ENCODE peak calls at places on chromosomes 5 and 9, in eight cellular contexts. M is GM23338, I is hepatocyte, S is SK-N-SH, Q is GM23248, N is PC-9, U is HCT116, L is PC-3. H is an unnamed sample.
A peak's percentile ranks its signal among the peaks of the same experiment; 100 is the strongest.

GRCh38 chr9:127684576-127684975 is 22.2 kb upstream of the CFAP157 start:
- DNase-seq in I (no peak), S (no peak), M (no peak), L (peak; percentile 33), N (peak; percentile 67), Q (peak; percentile 85), U (no peak), H (no peak)

GRCh38 chr9:114276908-114277821 is 45.7 kb upstream of the ORM1 start:
- DNase-seq in Q (peak; percentile 98), N (peak; percentile 19), U (no peak), L (peak; percentile 86), S (no peak), I (no peak), M (no peak), H (no peak)

GRCh38 chr9:134630393-134630790 is 11.2 kb upstream of the COL5A1 start:
- DNase-seq in I (no peak), M (no peak), N (no peak), S (no peak), L (no peak), Q (no peak), U (no peak), H (no peak)

GRCh38 chr5:143592648-143593047 is 189.2 kb upstream of the NR3C1 start:
- DNase-seq in L (no peak), I (no peak), S (no peak), M (no peak), U (no peak), N (no peak), Q (peak; percentile 48), H (peak; percentile 93)

GRCh38 chr5:112548246-112548982 is 129.3 kb upstream of the EPB41L4A start:
- DNase-seq in U (no peak), S (no peak), L (peak; percentile 54), M (no peak), N (no peak), I (peak; percentile 82), Q (peak; percentile 79), H (no peak)

GRCh38 chr5:163347671-163348070 is 89.7 kb upstream of the CCNG1 start:
- DNase-seq in I (peak; percentile 78), Q (peak; percentile 64), N (peak; percentile 37), U (peak; percentile 51), L (peak; percentile 82), M (peak; percentile 84), S (peak; percentile 65), H (peak; percentile 70)

GRCh38 chr9:33346564-33346963 is 55.8 kb downstream of the AQP7 start:
- DNase-seq in N (no peak), S (no peak), M (no peak), U (no peak), I (no peak), L (no peak), Q (peak; percentile 48), H (no peak)

GRCh38 chr9:116238225-116238624 is 84.6 kb downstream of the PAPPA start:
- DNase-seq in N (no peak), L (peak; percentile 11), S (no peak), Q (peak; percentile 91), I (no peak), U (no peak), M (no peak), H (no peak)

GRCh38 chr5:36739751-36740221 is 133.4 kb downstream of the SLC1A3 start:
- DNase-seq in L (peak; percentile 89), U (peak; percentile 73), Q (peak; percentile 70), M (peak; percentile 89), N (peak; percentile 85), I (peak; percentile 79), S (peak; percentile 57), H (peak; percentile 68)

GRCh38 chr5:444226-444625 is 1.2 kb downstream of the EXOC3 start:
- DNase-seq in S (no peak), Q (no peak), U (no peak), M (no peak), I (no peak), N (no peak), L (no peak), H (no peak)

GRCh38 chr5:441996-442334 is 1.0 kb upstream of the EXOC3 start:
- DNase-seq in L (no peak), S (no peak), Q (no peak), I (no peak), N (no peak), M (no peak), U (no peak), H (no peak)

GRCh38 chr5:442335-443238 is at the start of gene EXOC3:
- DNase-seq in M (peak; percentile 80), U (peak; percentile 34), I (peak; percentile 91), S (peak; percentile 99), L (peak; percentile 76), Q (peak; percentile 89), N (peak; percentile 92), H (peak; percentile 86)

GRCh38 chr5:445591-445990 is 2.6 kb downstream of the EXOC3 start:
- DNase-seq in S (no peak), I (no peak), M (no peak), Q (no peak), N (no peak), U (no peak), L (no peak), H (no peak)

DNA sequence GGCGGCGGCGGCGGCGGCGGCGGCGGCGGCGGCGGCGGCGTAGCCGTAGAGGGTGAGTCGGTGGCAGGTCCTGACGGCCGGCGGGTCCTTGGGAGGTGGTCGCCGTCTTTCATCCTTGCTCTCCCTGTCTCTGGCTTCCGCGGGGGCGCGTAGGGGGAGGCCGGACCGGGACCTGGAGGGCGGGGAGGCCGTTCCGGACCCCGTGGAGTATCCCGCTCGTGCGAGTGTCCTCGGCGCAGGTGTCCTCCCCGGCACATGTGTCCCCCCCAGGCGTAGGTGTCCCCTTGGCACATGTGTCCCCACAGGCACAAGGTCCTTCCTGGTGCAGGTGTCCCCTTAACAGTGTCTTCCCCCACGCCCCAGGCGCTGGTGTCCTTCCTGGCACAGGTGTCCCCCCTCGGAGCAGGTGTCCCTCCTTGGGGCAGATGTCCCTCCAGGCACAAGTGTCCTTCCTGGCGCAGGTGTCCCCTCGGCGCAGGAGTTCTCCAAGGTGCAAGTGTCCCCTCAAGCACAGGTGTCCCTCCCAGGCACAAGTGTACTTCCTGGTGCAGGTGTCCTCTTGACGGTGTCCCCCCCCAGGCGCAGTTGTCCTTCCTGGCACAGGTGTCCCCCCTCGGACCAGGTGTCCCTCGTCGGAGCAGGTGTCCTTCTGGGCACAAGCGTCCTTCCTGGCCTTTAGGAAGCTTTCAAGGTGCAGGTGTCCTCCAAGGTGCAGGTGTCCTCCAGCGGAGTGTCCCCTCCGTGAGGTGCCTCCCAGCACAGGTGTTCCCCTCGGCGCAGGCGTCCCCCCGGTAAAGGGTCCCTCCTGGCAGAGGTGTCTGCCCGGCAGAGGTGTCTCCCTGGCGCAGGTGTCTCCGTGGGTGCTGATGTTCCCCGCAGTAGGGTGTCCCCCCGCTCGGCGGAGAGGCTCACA is 519 bp downstream of the EXOC3 start:
- DNase-seq in U (no peak), Q (no peak), L (no peak), S (no peak), N (peak; percentile 61), I (no peak), M (no peak), H (peak; percentile 52)
- H2AFZ ChIP-seq in U (no peak overlapping the region), Q (peak overlapping the region; percentile 67), L (peak overlapping the region; percentile 87), S (no peak overlapping the region), N (peak overlapping the region; percentile 100), I (peak overlapping the region; percentile 71), M (no peak overlapping the region), H (no peak overlapping the region)

GRCh38 chr5:6490246-6490645 is 41.6 kb downstream of the UBE2QL1 start:
- DNase-seq in U (no peak), L (no peak), Q (no peak), M (no peak), N (no peak), I (no peak), S (no peak), H (no peak)
- H3K9me2 ChIP-seq in U (no peaks in the 10 kb centered on the region), L (no peaks in the 10 kb centered on the region), Q (no peaks in the 10 kb centered on the region), M (no peaks in the 10 kb centered on the region), N (no peaks in the 10 kb centered on the region), I (no peaks in the 10 kb centered on the region), S (no peaks in the 10 kb centered on the region), H (no peaks in the 10 kb centered on the region)

GRCh38 chr9:73038613-73039012 is 85.8 kb upstream of the ALDH1A1 start:
- DNase-seq in U (no peak), M (peak; percentile 14), L (no peak), S (no peak), N (peak; percentile 57), I (no peak), Q (peak; percentile 44), H (no peak)
- H3K4me3 ChIP-seq in U (no peak overlapping the region), M (no peak overlapping the region), L (no peak overlapping the region), S (no peak overlapping the region), N (no peak overlapping the region), I (no peak overlapping the region), Q (no peak overlapping the region), H (no peak overlapping the region)

DNA sequence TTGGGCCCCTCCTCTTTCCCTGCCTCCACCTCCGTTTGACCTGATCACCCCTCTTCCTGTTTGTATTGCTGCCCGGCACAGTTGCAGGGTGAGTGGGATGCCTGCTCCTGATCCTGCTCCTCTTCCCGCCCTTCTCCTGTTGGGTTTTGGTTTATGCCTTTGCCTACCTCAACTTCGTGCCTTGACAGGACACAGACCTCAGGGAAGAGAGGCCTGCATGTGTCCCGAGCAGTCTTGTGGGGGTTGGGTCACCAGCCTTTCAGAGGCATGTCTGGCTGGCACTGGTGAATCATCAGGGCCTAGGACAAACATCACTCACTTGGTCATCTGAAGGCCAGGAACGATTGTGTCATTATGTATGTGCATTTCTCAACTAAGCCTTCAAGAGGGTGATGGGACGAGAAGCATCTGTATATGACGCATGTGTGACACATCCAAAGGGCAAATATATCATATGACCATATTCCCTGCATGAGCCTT is 56.9 kb downstream of the NPR3 start:
- DNase-seq in I (peak; percentile 45), N (peak; percentile 89), Q (peak; percentile 99), S (no peak), U (peak; percentile 54), M (no peak), L (peak; percentile 99), H (no peak)
- H2AFZ ChIP-seq in I (no peak overlapping the region), N (peak overlapping the region; percentile 24), Q (peak overlapping the region; percentile 24), S (no peak overlapping the region), U (no peak overlapping the region), M (peak overlapping the region; percentile 32), L (peak overlapping the region; percentile 79), H (no peak overlapping the region)

GRCh38 chr9:124392855-124393460 is 22.3 kb downstream of the PSMB7 start:
- DNase-seq in I (no peak), Q (peak; percentile 96), M (peak; percentile 74), U (peak; percentile 39), L (peak; percentile 95), S (peak; percentile 77), N (peak; percentile 87), H (peak; percentile 18)
- H3K9me2 ChIP-seq in I (no peaks in the 10 kb centered on the region), Q (no peaks in the 10 kb centered on the region), M (no peaks in the 10 kb centered on the region), U (no peaks in the 10 kb centered on the region), L (no peaks in the 10 kb centered on the region), S (no peaks in the 10 kb centered on the region), N (no peaks in the 10 kb centered on the region), H (no peaks in the 10 kb centered on the region)

H was measured in OCI-LY7.